ENCODE peak calls at places on chromosomes 3 and 15, in ten cellular contexts. One of them, this sample, is unnamed.

GRCh38 chr3:167114619-167115018 is 265.5 kb downstream of the ZBBX start:
- DNase-seq in adrenal gland: no peak
- DNase-seq in psoas muscle: no peak
- DNase-seq in esophagus muscularis mucosa: no peak
- DNase-seq in Calu3: no peak
- DNase-seq in lung: no peak
- DNase-seq in GM13976: no peak
- DNase-seq in ovary: no peak
- DNase-seq in mesothelial cell of epicardium: no peak
- DNase-seq in AG09319: no peak
- DNase-seq in this sample: no peak

GRCh38 chr15:69593981-69594966 is 141.7 kb downstream of the RPLP1 start:
- DNase-seq in adrenal gland: no peak
- DNase-seq in psoas muscle: peak; percentile 59
- DNase-seq in esophagus muscularis mucosa: no peak
- DNase-seq in Calu3: peak; percentile 97
- DNase-seq in lung: peak; percentile 92
- DNase-seq in GM13976: no peak
- DNase-seq in ovary: peak; percentile 26
- DNase-seq in mesothelial cell of epicardium: no peak
- DNase-seq in AG09319: no peak
- DNase-seq in this sample: peak; percentile 64

GRCh38 chr3:36918050-36918449 is 26.8 kb downstream of the TRANK1 start:
- DNase-seq in adrenal gland: no peak
- DNase-seq in psoas muscle: no peak
- DNase-seq in esophagus muscularis mucosa: no peak
- DNase-seq in Calu3: no peak
- DNase-seq in lung: no peak
- DNase-seq in GM13976: no peak
- DNase-seq in ovary: no peak
- DNase-seq in mesothelial cell of epicardium: no peak
- DNase-seq in AG09319: no peak
- DNase-seq in this sample: no peak

GRCh38 chr15:42387603-42388002 is 28.3 kb downstream of the CAPN3 start:
- DNase-seq in adrenal gland: no peak
- DNase-seq in psoas muscle: no peak
- DNase-seq in esophagus muscularis mucosa: no peak
- DNase-seq in Calu3: no peak
- DNase-seq in lung: no peak
- DNase-seq in GM13976: no peak
- DNase-seq in ovary: no peak
- DNase-seq in mesothelial cell of epicardium: no peak
- DNase-seq in AG09319: no peak
- DNase-seq in this sample: no peak

GRCh38 chr3:196688349-196688748 is 23.7 kb downstream of the CEP19 start:
- DNase-seq in adrenal gland: peak; percentile 15
- DNase-seq in psoas muscle: no peak
- DNase-seq in esophagus muscularis mucosa: no peak
- DNase-seq in Calu3: no peak
- DNase-seq in lung: peak; percentile 57
- DNase-seq in GM13976: no peak
- DNase-seq in ovary: no peak
- DNase-seq in mesothelial cell of epicardium: no peak
- DNase-seq in AG09319: peak; percentile 54
- DNase-seq in this sample: peak; percentile 82

GRCh38 chr3:25962255-25962654 is 172.4 kb downstream of the OXSM start:
- DNase-seq in adrenal gland: no peak
- DNase-seq in psoas muscle: no peak
- DNase-seq in esophagus muscularis mucosa: no peak
- DNase-seq in Calu3: peak; percentile 35
- DNase-seq in lung: no peak
- DNase-seq in GM13976: no peak
- DNase-seq in ovary: no peak
- DNase-seq in mesothelial cell of epicardium: no peak
- DNase-seq in AG09319: no peak
- DNase-seq in this sample: no peak

GRCh38 chr3:151584603-151585002 is 123.7 kb upstream of the IGSF10 start:
- DNase-seq in adrenal gland: no peak
- DNase-seq in psoas muscle: no peak
- DNase-seq in esophagus muscularis mucosa: no peak
- DNase-seq in Calu3: peak; percentile 12
- DNase-seq in lung: no peak
- DNase-seq in GM13976: peak; percentile 6
- DNase-seq in ovary: no peak
- DNase-seq in mesothelial cell of epicardium: no peak
- DNase-seq in AG09319: no peak
- DNase-seq in this sample: no peak

GRCh38 chr3:52404391-52404790 is 40.5 kb downstream of the SEMA3G start:
- DNase-seq in adrenal gland: no peak
- DNase-seq in psoas muscle: peak; percentile 25
- DNase-seq in esophagus muscularis mucosa: no peak
- DNase-seq in Calu3: no peak
- DNase-seq in lung: no peak
- DNase-seq in GM13976: no peak
- DNase-seq in ovary: no peak
- DNase-seq in mesothelial cell of epicardium: no peak
- DNase-seq in AG09319: no peak
- DNase-seq in this sample: no peak

GRCh38 chr15:41944313-41944940 is 27.9 kb downstream of the EHD4 start:
- DNase-seq in adrenal gland: peak; percentile 59
- DNase-seq in psoas muscle: peak; percentile 77
- DNase-seq in esophagus muscularis mucosa: no peak
- DNase-seq in Calu3: peak; percentile 35
- DNase-seq in lung: no peak
- DNase-seq in GM13976: no peak
- DNase-seq in ovary: peak; percentile 64
- DNase-seq in mesothelial cell of epicardium: no peak
- DNase-seq in AG09319: peak; percentile 67
- DNase-seq in this sample: no peak

GRCh38 chr3:146896711-146897110 is 291.6 kb upstream of the PLSCR5 start:
- DNase-seq in adrenal gland: no peak
- DNase-seq in psoas muscle: no peak
- DNase-seq in esophagus muscularis mucosa: no peak
- DNase-seq in Calu3: peak; percentile 28
- DNase-seq in lung: no peak
- DNase-seq in GM13976: no peak
- DNase-seq in ovary: no peak
- DNase-seq in mesothelial cell of epicardium: no peak
- DNase-seq in AG09319: no peak
- DNase-seq in this sample: no peak

GRCh38 chr3:66620185-66620803 is 119.5 kb upstream of the LRIG1 start:
- DNase-seq in adrenal gland: no peak
- DNase-seq in psoas muscle: no peak
- DNase-seq in esophagus muscularis mucosa: no peak
- DNase-seq in Calu3: no peak
- DNase-seq in lung: no peak
- DNase-seq in GM13976: no peak
- DNase-seq in ovary: no peak
- DNase-seq in mesothelial cell of epicardium: no peak
- DNase-seq in AG09319: no peak
- DNase-seq in this sample: no peak

GRCh38 chr15:67501177-67501835 is 19.6 kb upstream of the C15orf61 start:
- DNase-seq in adrenal gland: no peak
- DNase-seq in psoas muscle: no peak
- DNase-seq in esophagus muscularis mucosa: no peak
- DNase-seq in Calu3: no peak
- DNase-seq in lung: no peak
- DNase-seq in GM13976: peak; percentile 39
- DNase-seq in ovary: no peak
- DNase-seq in mesothelial cell of epicardium: no peak
- DNase-seq in AG09319: no peak
- DNase-seq in this sample: no peak

GRCh38 chr3:130392266-130392665 is 46.8 kb downstream of the COL6A5 start:
- DNase-seq in adrenal gland: no peak
- DNase-seq in psoas muscle: no peak
- DNase-seq in esophagus muscularis mucosa: no peak
- DNase-seq in Calu3: no peak
- DNase-seq in lung: no peak
- DNase-seq in GM13976: no peak
- DNase-seq in ovary: no peak
- DNase-seq in mesothelial cell of epicardium: no peak
- DNase-seq in AG09319: no peak
- DNase-seq in this sample: no peak

GRCh38 chr15:67468431-67468830 is 52.5 kb upstream of the C15orf61 start:
- DNase-seq in adrenal gland: no peak
- DNase-seq in psoas muscle: no peak
- DNase-seq in esophagus muscularis mucosa: no peak
- DNase-seq in Calu3: no peak
- DNase-seq in lung: no peak
- DNase-seq in GM13976: no peak
- DNase-seq in ovary: no peak
- DNase-seq in mesothelial cell of epicardium: no peak
- DNase-seq in AG09319: no peak
- DNase-seq in this sample: no peak

GRCh38 chr3:140629351-140630137 is 48.3 kb upstream of the TRIM42 start:
- DNase-seq in adrenal gland: no peak
- DNase-seq in psoas muscle: no peak
- DNase-seq in esophagus muscularis mucosa: no peak
- DNase-seq in Calu3: peak; percentile 71
- DNase-seq in lung: no peak
- DNase-seq in GM13976: no peak
- DNase-seq in ovary: no peak
- DNase-seq in mesothelial cell of epicardium: no peak
- DNase-seq in AG09319: peak; percentile 71
- DNase-seq in this sample: no peak

GRCh38 chr3:189144645-189145044 is 27.1 kb upstream of the TPRG1 start:
- DNase-seq in adrenal gland: no peak
- DNase-seq in psoas muscle: no peak
- DNase-seq in esophagus muscularis mucosa: no peak
- DNase-seq in Calu3: peak; percentile 50
- DNase-seq in lung: no peak
- DNase-seq in GM13976: no peak
- DNase-seq in ovary: no peak
- DNase-seq in mesothelial cell of epicardium: no peak
- DNase-seq in AG09319: no peak
- DNase-seq in this sample: peak; percentile 49

GRCh38 chr3:65749066-65749465 is 289.7 kb downstream of the MAGI1 start:
- DNase-seq in adrenal gland: no peak
- DNase-seq in psoas muscle: no peak
- DNase-seq in esophagus muscularis mucosa: no peak
- DNase-seq in Calu3: no peak
- DNase-seq in lung: no peak
- DNase-seq in GM13976: no peak
- DNase-seq in ovary: no peak
- DNase-seq in mesothelial cell of epicardium: no peak
- DNase-seq in AG09319: no peak
- DNase-seq in this sample: no peak

GRCh38 chr15:56056626-56057025 is 63.2 kb upstream of the NEDD4 start:
- DNase-seq in adrenal gland: no peak
- DNase-seq in psoas muscle: no peak
- DNase-seq in esophagus muscularis mucosa: no peak
- DNase-seq in Calu3: no peak
- DNase-seq in lung: no peak
- DNase-seq in GM13976: no peak
- DNase-seq in ovary: no peak
- DNase-seq in mesothelial cell of epicardium: no peak
- DNase-seq in AG09319: no peak
- DNase-seq in this sample: no peak

GRCh38 chr3:127697531-127698240 is 24.9 kb downstream of the ABTB1 start:
- DNase-seq in adrenal gland: peak; percentile 77
- DNase-seq in psoas muscle: peak; percentile 93
- DNase-seq in esophagus muscularis mucosa: peak; percentile 95
- DNase-seq in Calu3: peak; percentile 73
- DNase-seq in lung: peak; percentile 82
- DNase-seq in GM13976: peak; percentile 83
- DNase-seq in ovary: peak; percentile 62
- DNase-seq in mesothelial cell of epicardium: no peak
- DNase-seq in AG09319: peak; percentile 58
- DNase-seq in this sample: no peak
- TF ChIP-seq CTCF in adrenal gland: no peak
- TF ChIP-seq CTCF in psoas muscle: no peak
- TF ChIP-seq CTCF in esophagus muscularis mucosa: no peak
- TF ChIP-seq CTCF in Calu3: no peak
- TF ChIP-seq CTCF in lung: no peak
- TF ChIP-seq CTCF in GM13976: no peak
- TF ChIP-seq CTCF in ovary: no peak
- TF ChIP-seq CTCF in mesothelial cell of epicardium: no peak
- TF ChIP-seq CTCF in AG09319: no peak
- TF ChIP-seq CTCF in this sample: no peak

GRCh38 chr3:50182533-50183099 is 8.8 kb upstream of the GNAT1 start:
- DNase-seq in adrenal gland: no peak
- DNase-seq in psoas muscle: no peak
- DNase-seq in esophagus muscularis mucosa: no peak
- DNase-seq in Calu3: no peak
- DNase-seq in lung: no peak
- DNase-seq in GM13976: no peak
- DNase-seq in ovary: no peak
- DNase-seq in mesothelial cell of epicardium: no peak
- DNase-seq in AG09319: no peak
- DNase-seq in this sample: no peak
- TF ChIP-seq CTCF in adrenal gland: no peak
- TF ChIP-seq CTCF in psoas muscle: no peak
- TF ChIP-seq CTCF in esophagus muscularis mucosa: no peak
- TF ChIP-seq CTCF in Calu3: no peak
- TF ChIP-seq CTCF in lung: no peak
- TF ChIP-seq CTCF in GM13976: no peak
- TF ChIP-seq CTCF in ovary: no peak
- TF ChIP-seq CTCF in mesothelial cell of epicardium: no peak
- TF ChIP-seq CTCF in AG09319: no peak
- TF ChIP-seq CTCF in this sample: no peak

DNA sequence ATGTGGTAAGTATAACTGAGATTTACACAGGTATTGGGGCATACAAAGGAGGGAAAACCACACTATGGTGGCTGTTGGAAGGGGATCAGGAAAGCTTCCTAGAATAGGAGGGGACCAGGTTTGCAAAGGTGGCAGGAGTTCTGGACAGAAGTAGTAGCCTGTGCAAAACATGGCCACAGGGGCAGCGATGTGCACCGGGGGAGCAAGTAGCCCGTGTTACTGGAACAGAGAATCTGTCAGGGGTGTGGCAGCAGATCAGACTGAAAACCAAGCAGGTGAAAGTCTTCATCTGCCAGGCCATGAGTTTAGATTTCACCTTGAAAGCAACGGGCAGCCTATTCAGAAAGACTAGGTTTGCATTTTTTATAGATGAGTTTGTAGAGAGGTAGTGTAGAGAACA is 182.3 kb upstream of the LPP start:
- DNase-seq in adrenal gland: no peak
- DNase-seq in psoas muscle: no peak
- DNase-seq in esophagus muscularis mucosa: no peak
- DNase-seq in Calu3: peak; percentile 43
- DNase-seq in lung: no peak
- DNase-seq in GM13976: no peak
- DNase-seq in ovary: no peak
- DNase-seq in mesothelial cell of epicardium: no peak
- DNase-seq in AG09319: no peak
- DNase-seq in this sample: no peak
- TF ChIP-seq CTCF in adrenal gland: no peak
- TF ChIP-seq CTCF in psoas muscle: no peak
- TF ChIP-seq CTCF in esophagus muscularis mucosa: no peak
- TF ChIP-seq CTCF in Calu3: peak; percentile 25
- TF ChIP-seq CTCF in lung: no peak
- TF ChIP-seq CTCF in GM13976: no peak
- TF ChIP-seq CTCF in ovary: no peak
- TF ChIP-seq CTCF in mesothelial cell of epicardium: no peak
- TF ChIP-seq CTCF in AG09319: no peak
- TF ChIP-seq CTCF in this sample: no peak

GRCh38 chr3:98482717-98483482 is 14.6 kb upstream of the OR5K2 start:
- DNase-seq in adrenal gland: no peak
- DNase-seq in psoas muscle: no peak
- DNase-seq in esophagus muscularis mucosa: no peak
- DNase-seq in Calu3: peak; percentile 35
- DNase-seq in lung: no peak
- DNase-seq in GM13976: no peak
- DNase-seq in ovary: no peak
- DNase-seq in mesothelial cell of epicardium: no peak
- DNase-seq in AG09319: no peak
- DNase-seq in this sample: no peak

GRCh38 chr3:98483626-98484025 is 13.9 kb upstream of the OR5K2 start:
- DNase-seq in adrenal gland: no peak
- DNase-seq in psoas muscle: no peak
- DNase-seq in esophagus muscularis mucosa: no peak
- DNase-seq in Calu3: no peak
- DNase-seq in lung: no peak
- DNase-seq in GM13976: no peak
- DNase-seq in ovary: no peak
- DNase-seq in mesothelial cell of epicardium: no peak
- DNase-seq in AG09319: no peak
- DNase-seq in this sample: no peak
- TF ChIP-seq CTCF in adrenal gland: no peak
- TF ChIP-seq CTCF in psoas muscle: no peak
- TF ChIP-seq CTCF in esophagus muscularis mucosa: no peak
- TF ChIP-seq CTCF in Calu3: no peak
- TF ChIP-seq CTCF in lung: no peak
- TF ChIP-seq CTCF in GM13976: no peak
- TF ChIP-seq CTCF in ovary: no peak
- TF ChIP-seq CTCF in mesothelial cell of epicardium: no peak
- TF ChIP-seq CTCF in AG09319: no peak
- TF ChIP-seq CTCF in this sample: no peak